ENCODE peak calls at places on chromosomes 1 and 21, in six cellular contexts. A is tibial nerve, O is progenitor cell of endocrine pancreas, Y is GM13976, L is uterus, S is heart left ventricle. W is an unnamed sample.

GRCh38 chr1:243686149-243686548 is 163.9 kb downstream of the AKT3 start:
- DNase-seq in A (no peak), O (no peak), Y (no peak), L (no peak), S (no peak), W (peak)

GRCh38 chr1:196412326-196412725 is 195.9 kb downstream of the KCNT2 start:
- DNase-seq in A (no peak), O (no peak), Y (no peak), L (no peak), S (no peak), W (no peak)

GRCh38 chr1:150544204-150544603 is 5.0 kb upstream of the ADAMTSL4 start:
- DNase-seq in A (no peak), O (no peak), Y (no peak), L (no peak), S (no peak), W (no peak)

GRCh38 chr1:38138498-38139233 is 92.1 kb upstream of the POU3F1 start:
- DNase-seq in A (peak), O (no peak), Y (no peak), L (peak), S (peak), W (peak)

GRCh38 chr1:92439291-92439690 is 47.4 kb downstream of the GFI1 start:
- DNase-seq in A (no peak), O (no peak), Y (no peak), L (no peak), S (no peak), W (no peak)

GRCh38 chr1:67931198-67931597 is 97.9 kb upstream of the GNG12 start:
- DNase-seq in A (no peak), O (no peak), Y (no peak), L (no peak), S (no peak), W (no peak)

GRCh38 chr1:154791292-154792278 is 78.5 kb downstream of the KCNN3 start:
- DNase-seq in A (no peak), O (no peak), Y (peak), L (peak), S (peak), W (peak)

GRCh38 chr21:36422279-36423098 is 37.3 kb downstream of the CHAF1B start:
- DNase-seq in A (peak), O (peak), Y (peak), L (no peak), S (peak), W (peak)

GRCh38 chr1:65310078-65310587 is 790 bp downstream of the DNAJC6 start:
- DNase-seq in A (no peak), O (no peak), Y (no peak), L (no peak), S (peak), W (no peak)

GRCh38 chr1:208778417-208778816 is 534.2 kb upstream of the PLXNA2 start:
- DNase-seq in A (no peak), O (no peak), Y (no peak), L (no peak), S (no peak), W (no peak)

GRCh38 chr1:45205910-45206721 is at the start of gene ZSWIM5:
- DNase-seq in A (peak), O (peak), Y (peak), L (peak), S (peak), W (peak)
- TF ChIP-seq CTCF in A (no peak), O (no peak), Y (no peak), L (no peak), S (no peak), W (no peak)

DNA sequence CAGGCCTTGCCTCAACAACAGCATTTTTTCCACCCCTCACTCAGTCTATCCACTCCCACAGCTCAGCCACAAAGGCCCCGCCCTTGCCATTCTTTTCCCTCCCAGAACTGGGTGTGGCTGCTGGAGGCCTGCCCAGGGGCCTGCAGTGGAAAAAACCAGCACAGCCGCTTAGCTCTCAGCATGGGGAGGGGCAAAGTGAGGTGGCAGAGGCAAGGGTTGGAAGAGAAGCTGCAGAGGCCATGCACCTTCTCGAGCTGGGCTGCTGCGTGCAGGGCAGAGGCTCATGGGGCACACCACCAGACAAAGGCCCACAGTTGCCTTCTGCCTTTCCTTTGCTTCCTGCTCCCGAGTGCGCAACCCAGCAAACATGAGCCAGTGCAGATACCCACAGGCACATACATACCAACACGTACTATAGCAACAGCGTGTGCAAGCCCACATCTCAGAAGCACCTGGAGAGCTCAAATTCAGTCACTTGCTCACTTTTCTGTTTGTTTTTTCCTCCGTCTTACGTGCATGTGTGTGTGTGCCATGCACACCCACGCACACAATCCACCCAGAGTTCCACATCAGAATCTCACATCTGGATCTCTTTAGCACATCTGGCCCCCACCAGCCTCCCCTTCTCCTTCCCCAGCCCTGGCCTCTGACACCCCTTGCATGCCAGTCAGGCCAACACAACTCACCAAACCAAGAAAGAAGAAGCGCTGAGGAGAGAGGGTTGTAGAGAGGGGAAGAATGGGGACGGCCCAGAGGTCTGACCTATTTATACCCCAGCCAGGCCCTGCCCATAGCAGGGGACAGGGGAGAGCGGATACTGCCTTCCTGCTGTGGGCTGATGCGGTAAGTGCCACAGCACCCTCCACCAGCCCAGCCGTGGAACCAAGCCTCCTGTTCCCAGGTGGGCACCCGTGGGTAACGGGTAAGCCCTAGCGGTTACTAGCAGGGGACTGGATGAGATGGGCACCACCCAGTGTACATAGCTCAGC is at the start of gene S100A4:
- DNase-seq in A (peak), O (peak), Y (peak), L (peak), S (peak), W (peak)
- TF ChIP-seq CTCF in A (no peak), O (no peak), Y (no peak), L (no peak), S (no peak), W (no peak)

DNA sequence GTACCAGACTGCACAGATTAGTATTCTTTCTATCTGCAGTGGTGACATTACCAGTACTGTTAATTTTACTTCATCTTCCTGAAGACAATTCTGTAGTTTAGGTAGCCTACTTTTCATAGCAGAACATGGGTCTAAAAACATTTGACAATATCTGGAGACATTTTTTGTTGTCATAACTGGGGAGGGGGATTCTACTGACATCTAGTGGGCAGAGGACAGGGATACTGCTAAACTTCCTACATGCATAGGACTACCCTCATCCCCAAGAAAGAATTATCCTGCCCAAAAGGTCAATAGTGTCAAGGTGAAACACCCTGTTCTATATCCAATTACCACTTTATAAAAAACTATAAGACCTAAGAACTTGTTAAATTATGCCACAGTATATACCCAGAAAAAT is 3.4 kb upstream of the ARHGAP29 start:
- DNase-seq in A (no peak), O (no peak), Y (no peak), L (no peak), S (no peak), W (no peak)
- TF ChIP-seq CTCF in A (no peak), O (peak), Y (no peak), L (no peak), S (no peak), W (peak)

DNA sequence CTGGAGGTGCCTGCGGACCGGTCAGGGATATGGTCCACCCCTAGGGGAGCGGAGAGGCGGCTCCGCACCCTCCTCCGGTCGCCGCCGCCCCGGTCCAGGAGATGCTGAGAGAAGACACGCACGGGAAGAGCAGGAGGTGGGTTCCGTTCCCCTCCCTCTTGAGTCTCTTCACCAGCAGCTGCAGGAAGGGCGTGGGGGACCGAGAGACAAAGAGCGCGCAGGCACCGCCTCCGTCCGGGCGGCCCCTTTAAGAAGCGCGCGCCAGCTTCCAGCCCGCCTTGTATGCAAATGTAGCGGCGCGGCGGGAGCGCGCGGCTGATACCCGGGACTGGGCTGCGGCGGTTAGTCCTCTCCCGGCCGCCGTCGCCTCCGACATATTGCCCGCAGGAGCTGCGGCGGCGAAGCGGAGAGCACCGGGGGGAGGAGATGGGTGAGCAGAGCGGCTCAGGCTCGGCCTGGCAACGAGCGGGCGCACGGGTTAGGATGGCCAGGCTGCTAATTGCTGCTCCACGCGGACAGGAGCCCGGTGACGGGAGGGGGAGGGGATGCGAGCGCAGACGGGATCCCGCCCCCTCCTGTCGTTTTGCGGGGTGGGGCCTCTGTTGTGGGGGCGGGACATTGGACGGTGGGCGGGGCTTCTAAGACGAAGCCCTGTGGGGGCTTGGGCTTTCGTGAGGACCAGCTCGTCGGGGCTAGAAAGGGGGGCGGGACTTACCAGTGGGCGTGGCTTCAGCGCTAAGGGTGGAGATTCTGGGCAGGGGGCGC is at the start of gene TMEM39B:
- DNase-seq in A (peak), O (peak), Y (peak), L (peak), S (peak), W (peak)
- TF ChIP-seq CTCF in A (peak), O (no peak), Y (no peak), L (peak), S (no peak), W (peak)